ENCODE peak calls at places on chromosome 19, in nine cellular contexts. S, I, K, M, W, R, Y, D and E are unnamed samples.

GRCh38 chr19:43362179-43362578 is 8.7 kb downstream of the CD177 start:
- DNase-seq in S (no peak), I (no peak), K (no peak), M (no peak), W (no peak), R (no peak), Y (no peak), D (no peak), E (no peak)

GRCh38 chr19:12769689-12770088 is 5.7 kb downstream of the HOOK2 start:
- DNase-seq in S (peak), I (peak), K (no peak), M (no peak), W (peak), R (no peak), Y (no peak), D (no peak), E (no peak)

GRCh38 chr19:4172861-4173473 is 9.4 kb downstream of the SIRT6 start:
- DNase-seq in S (peak), I (peak), K (peak), M (no peak), W (peak), R (no peak), Y (peak), D (peak), E (peak)

GRCh38 chr19:55044771-55045716 is 7.0 kb upstream of the GP6 start:
- DNase-seq in S (no peak), I (no peak), K (no peak), M (no peak), W (no peak), R (no peak), Y (no peak), D (no peak), E (no peak)

GRCh38 chr19:4694211-4694987 is 24.3 kb upstream of the MYDGF start:
- DNase-seq in S (no peak), I (no peak), K (peak), M (peak), W (no peak), R (peak), Y (no peak), D (no peak), E (peak)

GRCh38 chr19:33199441-33200265 is 5.5 kb downstream of the LRP3 start:
- DNase-seq in S (no peak), I (no peak), K (no peak), M (no peak), W (no peak), R (no peak), Y (no peak), D (no peak), E (no peak)

GRCh38 chr19:35832054-35832453 is 19.4 kb upstream of the PRODH2 start:
- DNase-seq in S (no peak), I (no peak), K (no peak), M (no peak), W (no peak), R (no peak), Y (no peak), D (no peak), E (no peak)

GRCh38 chr19:58572026-58572817 is 913 bp downstream of the MZF1 start:
- DNase-seq in S (no peak), I (no peak), K (no peak), M (no peak), W (no peak), R (no peak), Y (no peak), D (no peak), E (peak)

GRCh38 chr19:15251749-15252397 is 19.6 kb upstream of the EPHX3 start:
- DNase-seq in S (no peak), I (no peak), K (peak), M (peak), W (no peak), R (no peak), Y (peak), D (no peak), E (peak)

GRCh38 chr19:6772028-6772865 is at the start of gene VAV1:
- DNase-seq in S (peak), I (peak), K (peak), M (peak), W (peak), R (no peak), Y (no peak), D (peak), E (peak)

GRCh38 chr19:40341601-40342482 is 6.4 kb downstream of the C19orf47 start:
- DNase-seq in S (no peak), I (no peak), K (peak), M (peak), W (no peak), R (peak), Y (no peak), D (no peak), E (peak)